ENCODE peak calls at places on chromosomes 2 and 18, in nine cellular contexts. One of them, this sample, is unnamed.

GRCh38 chr18:48099481-48100167 is 169.2 kb upstream of the SMAD2 start:
- DNase-seq in AG09309: no peak
- DNase-seq in ACHN: no peak
- DNase-seq in GM10248: no peak
- DNase-seq in GF-D8: no peak
- DNase-seq in H7: no peak
- DNase-seq in stimulated activated naive B cell treated with anti-CD40 and anti-IgM and Interleukin-4, amounts not matched to agents 10 μg/mL and 1 μg/mL and 100 μg/mL, for 72 hours: no peak
- DNase-seq in T-helper 9 cell: no peak
- DNase-seq in kidney: no peak
- DNase-seq in this sample: no peak

GRCh38 chr18:1659190-1659589 is 754.5 kb downstream of the ADCYAP1 start:
- DNase-seq in AG09309: no peak
- DNase-seq in ACHN: no peak
- DNase-seq in GM10248: no peak
- DNase-seq in GF-D8: no peak
- DNase-seq in H7: no peak
- DNase-seq in stimulated activated naive B cell treated with anti-CD40 and anti-IgM and Interleukin-4, amounts not matched to agents 10 μg/mL and 1 μg/mL and 100 μg/mL, for 72 hours: no peak
- DNase-seq in T-helper 9 cell: no peak
- DNase-seq in kidney: no peak
- DNase-seq in this sample: no peak

GRCh38 chr2:86020984-86021383 is 84.7 kb downstream of the POLR1A start:
- DNase-seq in AG09309: no peak
- DNase-seq in ACHN: no peak
- DNase-seq in GM10248: no peak
- DNase-seq in GF-D8: no peak
- DNase-seq in H7: no peak
- DNase-seq in stimulated activated naive B cell treated with anti-CD40 and anti-IgM and Interleukin-4, amounts not matched to agents 10 μg/mL and 1 μg/mL and 100 μg/mL, for 72 hours: no peak
- DNase-seq in T-helper 9 cell: no peak
- DNase-seq in kidney: no peak
- DNase-seq in this sample: no peak

GRCh38 chr2:61135510-61135909 is 26.5 kb upstream of the C2orf74 start:
- DNase-seq in AG09309: peak; percentile 24
- DNase-seq in ACHN: peak; percentile 55
- DNase-seq in GM10248: no peak
- DNase-seq in GF-D8: peak; percentile 49
- DNase-seq in H7: no peak
- DNase-seq in stimulated activated naive B cell treated with anti-CD40 and anti-IgM and Interleukin-4, amounts not matched to agents 10 μg/mL and 1 μg/mL and 100 μg/mL, for 72 hours: no peak
- DNase-seq in T-helper 9 cell: no peak
- DNase-seq in kidney: no peak
- DNase-seq in this sample: no peak

GRCh38 chr2:226985227-226985946 is 149.5 kb downstream of the RHBDD1 start:
- DNase-seq in AG09309: peak; percentile 57
- DNase-seq in ACHN: peak; percentile 68
- DNase-seq in GM10248: no peak
- DNase-seq in GF-D8: no peak
- DNase-seq in H7: peak; percentile 41
- DNase-seq in stimulated activated naive B cell treated with anti-CD40 and anti-IgM and Interleukin-4, amounts not matched to agents 10 μg/mL and 1 μg/mL and 100 μg/mL, for 72 hours: no peak
- DNase-seq in T-helper 9 cell: no peak
- DNase-seq in kidney: no peak
- DNase-seq in this sample: no peak

GRCh38 chr2:96111823-96112500 is 4.4 kb downstream of the ADRA2B start:
- DNase-seq in AG09309: no peak
- DNase-seq in ACHN: no peak
- DNase-seq in GM10248: no peak
- DNase-seq in GF-D8: no peak
- DNase-seq in H7: no peak
- DNase-seq in stimulated activated naive B cell treated with anti-CD40 and anti-IgM and Interleukin-4, amounts not matched to agents 10 μg/mL and 1 μg/mL and 100 μg/mL, for 72 hours: no peak
- DNase-seq in T-helper 9 cell: no peak
- DNase-seq in kidney: peak; percentile 64
- DNase-seq in this sample: no peak

GRCh38 chr2:190283783-190284182 is 35.8 kb downstream of the HIBCH start:
- DNase-seq in AG09309: peak; percentile 21
- DNase-seq in ACHN: no peak
- DNase-seq in GM10248: no peak
- DNase-seq in GF-D8: no peak
- DNase-seq in H7: no peak
- DNase-seq in stimulated activated naive B cell treated with anti-CD40 and anti-IgM and Interleukin-4, amounts not matched to agents 10 μg/mL and 1 μg/mL and 100 μg/mL, for 72 hours: no peak
- DNase-seq in T-helper 9 cell: no peak
- DNase-seq in kidney: no peak
- DNase-seq in this sample: no peak

GRCh38 chr2:113240150-113240914 is 38.4 kb downstream of the PAX8 start:
- DNase-seq in AG09309: peak; percentile 89
- DNase-seq in ACHN: peak; percentile 62
- DNase-seq in GM10248: no peak
- DNase-seq in GF-D8: no peak
- DNase-seq in H7: no peak
- DNase-seq in stimulated activated naive B cell treated with anti-CD40 and anti-IgM and Interleukin-4, amounts not matched to agents 10 μg/mL and 1 μg/mL and 100 μg/mL, for 72 hours: no peak
- DNase-seq in T-helper 9 cell: no peak
- DNase-seq in kidney: peak; percentile 93
- DNase-seq in this sample: no peak

GRCh38 chr2:36058953-36059352 is 296.6 kb upstream of the CRIM1 start:
- DNase-seq in AG09309: no peak
- DNase-seq in ACHN: no peak
- DNase-seq in GM10248: no peak
- DNase-seq in GF-D8: no peak
- DNase-seq in H7: no peak
- DNase-seq in stimulated activated naive B cell treated with anti-CD40 and anti-IgM and Interleukin-4, amounts not matched to agents 10 μg/mL and 1 μg/mL and 100 μg/mL, for 72 hours: peak; percentile 0
- DNase-seq in T-helper 9 cell: no peak
- DNase-seq in kidney: no peak
- DNase-seq in this sample: no peak

GRCh38 chr2:134246154-134246874 is 7.6 kb upstream of the MGAT5 start:
- DNase-seq in AG09309: no peak
- DNase-seq in ACHN: no peak
- DNase-seq in GM10248: no peak
- DNase-seq in GF-D8: no peak
- DNase-seq in H7: no peak
- DNase-seq in stimulated activated naive B cell treated with anti-CD40 and anti-IgM and Interleukin-4, amounts not matched to agents 10 μg/mL and 1 μg/mL and 100 μg/mL, for 72 hours: no peak
- DNase-seq in T-helper 9 cell: no peak
- DNase-seq in kidney: no peak
- DNase-seq in this sample: no peak

GRCh38 chr2:101781730-101782426 is 84.4 kb downstream of the MAP4K4 start:
- DNase-seq in AG09309: no peak
- DNase-seq in ACHN: no peak
- DNase-seq in GM10248: no peak
- DNase-seq in GF-D8: no peak
- DNase-seq in H7: no peak
- DNase-seq in stimulated activated naive B cell treated with anti-CD40 and anti-IgM and Interleukin-4, amounts not matched to agents 10 μg/mL and 1 μg/mL and 100 μg/mL, for 72 hours: no peak
- DNase-seq in T-helper 9 cell: no peak
- DNase-seq in kidney: no peak
- DNase-seq in this sample: peak; percentile 26

GRCh38 chr2:43230981-43231827 is 4.8 kb upstream of the ZFP36L2 start:
- DNase-seq in AG09309: no peak
- DNase-seq in ACHN: no peak
- DNase-seq in GM10248: no peak
- DNase-seq in GF-D8: no peak
- DNase-seq in H7: no peak
- DNase-seq in stimulated activated naive B cell treated with anti-CD40 and anti-IgM and Interleukin-4, amounts not matched to agents 10 μg/mL and 1 μg/mL and 100 μg/mL, for 72 hours: no peak
- DNase-seq in T-helper 9 cell: no peak
- DNase-seq in kidney: no peak
- DNase-seq in this sample: no peak

GRCh38 chr2:3606028-3606369 is 11.1 kb downstream of the COLEC11 start:
- DNase-seq in AG09309: no peak
- DNase-seq in ACHN: no peak
- DNase-seq in GM10248: no peak
- DNase-seq in GF-D8: no peak
- DNase-seq in H7: no peak
- DNase-seq in stimulated activated naive B cell treated with anti-CD40 and anti-IgM and Interleukin-4, amounts not matched to agents 10 μg/mL and 1 μg/mL and 100 μg/mL, for 72 hours: no peak
- DNase-seq in T-helper 9 cell: no peak
- DNase-seq in kidney: no peak
- DNase-seq in this sample: no peak

This sample was measured in esophagus muscularis mucosa.